ENCODE peak calls at places on chromosomes 11 and 22, in six cellular contexts. One of them, this sample, is unnamed.

GRCh38 chr11:71093783-71094182 is 158.6 kb downstream of the SHANK2 start:
- DNase-seq in ovary: no peak
- DNase-seq in GM23338: no peak
- DNase-seq in adrenal gland: no peak
- DNase-seq in MCF 10A: no peak
- DNase-seq in fibroblast of pulmonary artery: no peak
- DNase-seq in this sample: no peak

GRCh38 chr11:70063555-70063954 is 14.6 kb upstream of the ANO1 start:
- DNase-seq in fibroblast of pulmonary artery: no peak
- DNase-seq in ovary: no peak
- DNase-seq in MCF 10A: no peak
- DNase-seq in GM23338: no peak
- DNase-seq in adrenal gland: no peak
- DNase-seq in this sample: no peak

GRCh38 chr22:29260601-29261315 is 7.0 kb downstream of the RHBDD3 start:
- DNase-seq in MCF 10A: no peak
- DNase-seq in fibroblast of pulmonary artery: no peak
- DNase-seq in adrenal gland: peak
- DNase-seq in ovary: no peak
- DNase-seq in GM23338: no peak
- DNase-seq in this sample: no peak

GRCh38 chr11:14270690-14271542 is 88.1 kb downstream of the RRAS2 start:
- DNase-seq in GM23338: no peak
- DNase-seq in MCF 10A: no peak
- DNase-seq in adrenal gland: no peak
- DNase-seq in ovary: no peak
- DNase-seq in fibroblast of pulmonary artery: no peak
- DNase-seq in this sample: no peak

GRCh38 chr11:110565690-110566336 is 136.1 kb downstream of the FDX1 start:
- DNase-seq in ovary: no peak
- DNase-seq in fibroblast of pulmonary artery: no peak
- DNase-seq in GM23338: peak
- DNase-seq in adrenal gland: peak
- DNase-seq in MCF 10A: peak
- DNase-seq in this sample: no peak

GRCh38 chr22:21642584-21643448 is 714 bp downstream of the SDF2L1 start:
- DNase-seq in ovary: no peak
- DNase-seq in adrenal gland: peak
- DNase-seq in MCF 10A: peak
- DNase-seq in GM23338: peak
- DNase-seq in fibroblast of pulmonary artery: peak
- DNase-seq in this sample: peak

GRCh38 chr11:34513674-34513995 is at the start of gene ELF5:
- DNase-seq in GM23338: peak
- DNase-seq in fibroblast of pulmonary artery: no peak
- DNase-seq in adrenal gland: no peak
- DNase-seq in ovary: no peak
- DNase-seq in MCF 10A: no peak
- DNase-seq in this sample: no peak

GRCh38 chr22:40324468-40325305 is 21.6 kb upstream of the ADSL start:
- DNase-seq in GM23338: no peak
- DNase-seq in MCF 10A: no peak
- DNase-seq in ovary: no peak
- DNase-seq in adrenal gland: no peak
- DNase-seq in fibroblast of pulmonary artery: no peak
- DNase-seq in this sample: no peak

GRCh38 chr11:128604723-128605122 is 17.4 kb upstream of the ETS1 start:
- DNase-seq in fibroblast of pulmonary artery: no peak
- DNase-seq in GM23338: no peak
- DNase-seq in adrenal gland: no peak
- DNase-seq in ovary: no peak
- DNase-seq in MCF 10A: no peak
- DNase-seq in this sample: no peak

DNA sequence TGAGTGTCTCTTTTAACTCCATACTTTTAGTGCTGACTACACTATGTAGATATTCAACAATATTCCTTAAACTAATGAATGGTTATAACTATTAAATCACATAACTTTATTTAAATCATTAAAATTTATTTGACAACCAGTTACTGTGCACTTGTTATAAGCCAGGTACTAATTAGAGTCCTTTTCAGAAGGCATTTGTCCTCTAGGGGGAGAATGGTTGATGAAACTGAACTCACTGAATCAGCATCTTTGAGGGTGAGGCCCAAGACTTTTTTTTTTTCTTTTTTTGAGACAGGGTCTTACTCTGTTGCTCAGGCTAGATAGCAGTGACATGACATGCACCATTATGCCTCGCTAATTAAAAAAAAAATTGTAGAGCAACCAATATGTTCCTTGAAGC is 515.6 kb upstream of the CCDC90B start:
- DNase-seq in GM23338: peak
- DNase-seq in adrenal gland: no peak
- DNase-seq in MCF 10A: peak
- DNase-seq in ovary: no peak
- DNase-seq in fibroblast of pulmonary artery: no peak
- DNase-seq in this sample: no peak
- TF ChIP-seq CTCF in GM23338: peak
- TF ChIP-seq CTCF in adrenal gland: no peak
- TF ChIP-seq CTCF in MCF 10A: no peak
- TF ChIP-seq CTCF in ovary: no peak
- TF ChIP-seq CTCF in fibroblast of pulmonary artery: peak
- TF ChIP-seq CTCF in this sample: peak

GRCh38 chr11:8356731-8357504 is 93.2 kb upstream of the LMO1 start:
- DNase-seq in GM23338: no peak
- DNase-seq in MCF 10A: no peak
- DNase-seq in adrenal gland: no peak
- DNase-seq in ovary: peak
- DNase-seq in fibroblast of pulmonary artery: no peak
- DNase-seq in this sample: no peak

GRCh38 chr11:8352852-8353505 is 89.3 kb upstream of the LMO1 start:
- DNase-seq in ovary: no peak
- DNase-seq in MCF 10A: no peak
- DNase-seq in fibroblast of pulmonary artery: no peak
- DNase-seq in GM23338: no peak
- DNase-seq in adrenal gland: no peak
- DNase-seq in this sample: no peak

GRCh38 chr11:8356216-8356615 is 92.5 kb upstream of the LMO1 start:
- DNase-seq in fibroblast of pulmonary artery: no peak
- DNase-seq in GM23338: no peak
- DNase-seq in MCF 10A: no peak
- DNase-seq in ovary: no peak
- DNase-seq in adrenal gland: no peak
- DNase-seq in this sample: no peak

GRCh38 chr11:8355418-8355742 is 91.7 kb upstream of the LMO1 start:
- DNase-seq in fibroblast of pulmonary artery: no peak
- DNase-seq in ovary: no peak
- DNase-seq in MCF 10A: no peak
- DNase-seq in GM23338: no peak
- DNase-seq in adrenal gland: no peak
- DNase-seq in this sample: no peak

GRCh38 chr11:8354622-8355417 is 91.1 kb upstream of the LMO1 start:
- DNase-seq in MCF 10A: no peak
- DNase-seq in fibroblast of pulmonary artery: no peak
- DNase-seq in adrenal gland: no peak
- DNase-seq in ovary: no peak
- DNase-seq in GM23338: no peak
- DNase-seq in this sample: no peak
- TF ChIP-seq CTCF in MCF 10A: no peak
- TF ChIP-seq CTCF in fibroblast of pulmonary artery: no peak
- TF ChIP-seq CTCF in adrenal gland: no peak
- TF ChIP-seq CTCF in ovary: no peak
- TF ChIP-seq CTCF in GM23338: peak
- TF ChIP-seq CTCF in this sample: no peak

GRCh38 chr11:133821776-133822175 is 23.5 kb downstream of the SPATA19 start:
- DNase-seq in fibroblast of pulmonary artery: peak
- DNase-seq in ovary: no peak
- DNase-seq in MCF 10A: peak
- DNase-seq in GM23338: peak
- DNase-seq in adrenal gland: peak
- DNase-seq in this sample: no peak
- TF ChIP-seq CTCF in fibroblast of pulmonary artery: peak
- TF ChIP-seq CTCF in ovary: no peak
- TF ChIP-seq CTCF in MCF 10A: peak
- TF ChIP-seq CTCF in GM23338: peak
- TF ChIP-seq CTCF in adrenal gland: peak
- TF ChIP-seq CTCF in this sample: peak

DNA sequence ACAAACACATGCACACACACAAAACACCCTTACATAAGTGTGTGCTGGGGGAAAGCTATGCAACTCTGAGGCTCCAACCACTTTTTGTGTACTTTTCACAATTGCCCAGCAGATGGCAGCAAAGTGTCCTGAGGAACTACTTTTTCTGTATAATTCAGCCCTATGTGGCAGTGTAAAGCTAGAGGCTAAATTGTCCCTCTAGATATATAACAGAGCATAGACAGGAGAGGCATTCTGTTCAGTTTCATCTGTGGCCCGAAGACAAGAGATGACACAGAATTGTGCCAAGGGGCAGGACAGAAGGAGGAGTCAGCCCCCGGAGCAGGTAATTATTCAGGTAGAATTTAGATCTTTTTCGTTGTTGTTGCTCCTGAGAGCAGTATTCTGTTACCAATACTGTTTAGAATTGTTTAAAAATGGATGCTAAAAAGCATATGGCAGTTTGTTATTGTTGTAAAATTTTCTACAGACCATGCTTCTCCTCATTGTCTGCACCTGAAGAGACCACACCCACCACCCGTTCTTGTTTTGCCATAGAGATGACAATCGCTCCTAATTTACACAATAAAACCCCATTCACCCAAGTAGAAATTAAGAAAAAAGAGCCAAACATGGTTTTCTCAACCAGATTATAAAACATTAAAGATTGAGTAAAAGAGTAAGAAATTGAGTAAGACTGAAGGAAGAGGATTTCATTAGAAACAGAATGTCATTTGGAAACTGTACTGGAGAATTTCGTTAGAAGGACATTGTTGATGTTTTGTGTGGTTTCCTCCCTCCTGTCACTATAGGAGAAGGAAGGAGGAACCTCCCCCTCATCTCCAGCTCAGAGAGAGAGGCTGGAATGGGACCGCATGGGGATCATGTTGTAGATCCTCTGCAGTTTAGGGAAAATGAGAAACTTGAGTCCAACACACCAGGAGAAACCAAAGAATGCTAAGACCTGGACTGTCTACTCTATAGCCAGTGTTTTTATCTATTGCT is 14.5 kb upstream of the MS4A7 start:
- DNase-seq in GM23338: peak
- DNase-seq in ovary: peak
- DNase-seq in adrenal gland: peak
- DNase-seq in fibroblast of pulmonary artery: peak
- DNase-seq in MCF 10A: peak
- DNase-seq in this sample: peak
- TF ChIP-seq CTCF in GM23338: peak
- TF ChIP-seq CTCF in ovary: no peak
- TF ChIP-seq CTCF in adrenal gland: peak
- TF ChIP-seq CTCF in fibroblast of pulmonary artery: peak
- TF ChIP-seq CTCF in MCF 10A: peak
- TF ChIP-seq CTCF in this sample: peak

GRCh38 chr11:72682238-72682872 is 8.1 kb upstream of the PDE2A start:
- DNase-seq in GM23338: no peak
- DNase-seq in adrenal gland: no peak
- DNase-seq in ovary: no peak
- DNase-seq in fibroblast of pulmonary artery: no peak
- DNase-seq in MCF 10A: no peak
- DNase-seq in this sample: no peak

GRCh38 chr11:72686639-72687215 is 12.5 kb upstream of the PDE2A start:
- DNase-seq in adrenal gland: no peak
- DNase-seq in fibroblast of pulmonary artery: peak
- DNase-seq in ovary: no peak
- DNase-seq in MCF 10A: no peak
- DNase-seq in GM23338: no peak
- DNase-seq in this sample: no peak

GRCh38 chr11:72683782-72684200 is 9.6 kb upstream of the PDE2A start:
- DNase-seq in GM23338: peak
- DNase-seq in ovary: peak
- DNase-seq in fibroblast of pulmonary artery: peak
- DNase-seq in adrenal gland: peak
- DNase-seq in MCF 10A: peak
- DNase-seq in this sample: no peak

GRCh38 chr11:72685560-72686480 is 11.6 kb upstream of the PDE2A start:
- DNase-seq in ovary: peak
- DNase-seq in adrenal gland: no peak
- DNase-seq in fibroblast of pulmonary artery: peak
- DNase-seq in MCF 10A: no peak
- DNase-seq in GM23338: no peak
- DNase-seq in this sample: no peak

GRCh38 chr11:72684236-72684912 is 10.2 kb upstream of the PDE2A start:
- DNase-seq in GM23338: peak
- DNase-seq in ovary: peak
- DNase-seq in MCF 10A: peak
- DNase-seq in adrenal gland: peak
- DNase-seq in fibroblast of pulmonary artery: peak
- DNase-seq in this sample: peak
- TF ChIP-seq CTCF in GM23338: peak
- TF ChIP-seq CTCF in ovary: peak
- TF ChIP-seq CTCF in MCF 10A: peak
- TF ChIP-seq CTCF in adrenal gland: peak
- TF ChIP-seq CTCF in fibroblast of pulmonary artery: peak
- TF ChIP-seq CTCF in this sample: peak

GRCh38 chr11:36469063-36469462 is 41.0 kb downstream of the TRAF6 start:
- DNase-seq in adrenal gland: no peak
- DNase-seq in ovary: no peak
- DNase-seq in MCF 10A: peak
- DNase-seq in fibroblast of pulmonary artery: peak
- DNase-seq in GM23338: peak
- DNase-seq in this sample: peak
- TF ChIP-seq CTCF in adrenal gland: no peak
- TF ChIP-seq CTCF in ovary: no peak
- TF ChIP-seq CTCF in MCF 10A: no peak
- TF ChIP-seq CTCF in fibroblast of pulmonary artery: peak
- TF ChIP-seq CTCF in GM23338: peak
- TF ChIP-seq CTCF in this sample: peak

GRCh38 chr11:76564400-76564799 is 106.1 kb downstream of the LRRC32 start:
- DNase-seq in MCF 10A: no peak
- DNase-seq in GM23338: no peak
- DNase-seq in ovary: no peak
- DNase-seq in fibroblast of pulmonary artery: peak
- DNase-seq in adrenal gland: no peak
- DNase-seq in this sample: no peak
- TF ChIP-seq CTCF in MCF 10A: no peak
- TF ChIP-seq CTCF in GM23338: peak
- TF ChIP-seq CTCF in ovary: no peak
- TF ChIP-seq CTCF in fibroblast of pulmonary artery: peak
- TF ChIP-seq CTCF in adrenal gland: no peak
- TF ChIP-seq CTCF in this sample: no peak

This sample was measured in HFFc6.